ENCODE peak calls at places on chromosomes 3 and 15, in seven cellular contexts. F is cardiac fibroblast, Y is mesothelial cell of epicardium, P is fibroblast of mammary gland, Q is glutamatergic neuron, M is progenitor cell of endocrine pancreas, L is AG09309. U is an unnamed sample.

GRCh38 chr3:119352863-119353527 is 58.8 kb downstream of the ARHGAP31 start:
- DNase-seq in F (peak), Y (no peak), P (peak), Q (no peak), M (no peak), L (peak), U (no peak)

GRCh38 chr3:62587169-62587568 is 213.8 kb upstream of the FEZF2 start:
- DNase-seq in F (peak), Y (no peak), P (peak), Q (no peak), M (no peak), L (no peak), U (no peak)

GRCh38 chr15:38795471-38796245 is 231.0 kb upstream of the RASGRP1 start:
- DNase-seq in F (peak), Y (no peak), P (no peak), Q (no peak), M (no peak), L (peak), U (no peak)

GRCh38 chr3:156551746-156552145 is 3.2 kb downstream of the SSR3 start:
- DNase-seq in F (peak), Y (no peak), P (peak), Q (no peak), M (no peak), L (peak), U (no peak)

GRCh38 chr15:41121951-41122350 is 5.9 kb upstream of the INO80 start:
- DNase-seq in F (no peak), Y (no peak), P (no peak), Q (no peak), M (no peak), L (no peak), U (no peak)

GRCh38 chr3:47265725-47266480 is 16.7 kb downstream of the KIF9 start:
- DNase-seq in F (no peak), Y (no peak), P (no peak), Q (no peak), M (no peak), L (no peak), U (no peak)

GRCh38 chr3:108159865-108160264 is 62.4 kb downstream of the IFT57 start:
- DNase-seq in F (peak), Y (no peak), P (peak), Q (no peak), M (no peak), L (no peak), U (no peak)

GRCh38 chr15:60551781-60552161 is 72.8 kb upstream of the ICE2 start:
- DNase-seq in F (no peak), Y (no peak), P (no peak), Q (no peak), M (no peak), L (no peak), U (no peak)

GRCh38 chr3:13362551-13362950 is 57.6 kb downstream of the NUP210 start:
- DNase-seq in F (no peak), Y (no peak), P (no peak), Q (no peak), M (no peak), L (no peak), U (no peak)

GRCh38 chr15:29681946-29682345 is 140.3 kb downstream of the TJP1 start:
- DNase-seq in F (no peak), Y (no peak), P (no peak), Q (peak), M (no peak), L (no peak), U (no peak)

GRCh38 chr3:195226900-195227447 is 44.0 kb downstream of the XXYLT1 start:
- DNase-seq in F (peak), Y (no peak), P (no peak), Q (peak), M (no peak), L (no peak), U (peak)

GRCh38 chr3:128319741-128320141 is 146.9 kb downstream of the DNAJB8 start:
- DNase-seq in F (no peak), Y (peak), P (no peak), Q (no peak), M (no peak), L (no peak), U (peak)

GRCh38 chr3:148309390-148310035 is 388.2 kb upstream of the AGTR1 start:
- DNase-seq in F (peak), Y (no peak), P (peak), Q (peak), M (no peak), L (peak), U (no peak)

GRCh38 chr3:57221883-57222282 is 5.6 kb upstream of the APPL1 start:
- DNase-seq in F (peak), Y (no peak), P (peak), Q (no peak), M (no peak), L (no peak), U (no peak)

GRCh38 chr15:61879219-61879618 is 181.0 kb downstream of the VPS13C start:
- DNase-seq in F (no peak), Y (no peak), P (no peak), Q (no peak), M (no peak), L (no peak), U (no peak)

GRCh38 chr3:17491601-17492000 is 250.8 kb downstream of the TBC1D5 start:
- DNase-seq in F (peak), Y (no peak), P (peak), Q (no peak), M (no peak), L (peak), U (no peak)

GRCh38 chr3:28244471-28244870 is 3.1 kb downstream of the CMC1 start:
- DNase-seq in F (no peak), Y (no peak), P (no peak), Q (no peak), M (no peak), L (no peak), U (no peak)

GRCh38 chr15:81302605-81303204 is 21.2 kb downstream of the STARD5 start:
- DNase-seq in F (no peak), Y (no peak), P (no peak), Q (no peak), M (no peak), L (no peak), U (no peak)

GRCh38 chr15:81296673-81297072 is 27.3 kb downstream of the STARD5 start:
- DNase-seq in F (no peak), Y (no peak), P (no peak), Q (no peak), M (no peak), L (no peak), U (no peak)

GRCh38 chr15:72117698-72118399 is at the start of gene MYO9A:
- DNase-seq in F (peak), Y (peak), P (peak), Q (peak), M (peak), L (peak), U (peak)
- TF ChIP-seq CTCF in F (no peak), Y (peak), P (no peak), Q (no peak), M (no peak), L (no peak), U (no peak)

DNA sequence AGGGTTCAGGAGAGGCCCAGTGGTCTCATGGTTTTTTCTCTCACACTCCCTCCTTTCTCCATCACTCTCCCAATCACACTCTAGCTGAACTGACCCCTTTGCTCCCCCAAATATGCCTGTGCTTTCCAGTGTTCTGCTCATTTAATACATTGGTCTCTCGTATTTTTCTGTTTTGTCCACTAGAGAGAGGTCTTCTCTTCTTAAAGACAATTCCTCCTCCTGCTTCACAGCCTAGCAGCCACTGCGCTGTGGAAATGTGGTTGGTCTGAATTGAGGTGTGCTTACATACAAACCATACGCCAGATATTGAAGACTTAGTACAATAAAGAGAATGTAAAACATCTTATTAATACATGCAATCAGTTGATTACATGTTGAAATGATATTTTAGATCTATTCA is 60.6 kb upstream of the XCR1 start:
- DNase-seq in F (peak), Y (no peak), P (peak), Q (no peak), M (no peak), L (no peak), U (peak)
- TF ChIP-seq CTCF in F (peak), Y (no peak), P (peak), Q (no peak), M (no peak), L (peak), U (no peak)

DNA sequence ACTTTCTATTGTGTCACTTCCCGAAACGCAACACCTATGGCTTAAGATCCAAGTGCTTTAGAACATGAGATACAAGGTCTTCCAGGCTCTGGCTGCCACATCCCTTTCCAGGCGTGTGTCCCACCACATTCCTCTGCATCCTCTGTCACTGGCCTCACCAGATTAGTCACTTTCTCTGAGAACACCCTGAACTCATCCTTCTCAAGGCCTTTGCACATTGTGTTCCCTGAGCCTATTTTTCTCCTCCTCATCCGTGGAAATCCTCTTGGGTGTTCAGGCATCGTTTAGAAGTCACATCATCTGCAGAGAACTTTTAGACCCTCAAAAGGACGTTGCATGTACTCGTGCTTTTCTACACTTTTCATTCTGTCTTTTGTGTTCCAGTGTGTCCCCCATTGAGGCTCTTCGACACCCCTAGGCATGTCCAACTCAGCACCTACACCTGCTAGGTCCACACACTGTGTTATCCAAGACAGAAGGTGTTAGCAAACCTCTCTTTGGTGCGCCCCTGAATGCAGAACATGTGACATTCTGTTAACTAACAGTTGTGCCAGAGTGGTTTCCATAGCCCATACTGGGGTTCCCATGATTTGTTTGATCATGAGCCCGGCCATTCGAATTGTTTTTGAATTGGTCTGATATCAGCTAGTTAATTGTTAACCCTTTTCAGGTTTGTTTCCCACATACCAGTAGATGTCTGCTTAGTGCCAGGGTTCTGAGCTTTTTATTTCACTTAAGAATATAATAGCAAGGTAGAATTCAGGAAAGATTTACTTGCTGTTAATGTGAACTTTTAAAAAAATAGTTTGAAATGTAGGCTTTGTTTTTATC is 67.2 kb downstream of the LPP start:
- DNase-seq in F (peak), Y (no peak), P (peak), Q (no peak), M (no peak), L (no peak), U (no peak)
- TF ChIP-seq CTCF in F (no peak), Y (no peak), P (no peak), Q (no peak), M (no peak), L (no peak), U (no peak)

GRCh38 chr3:192422998-192423349 is 304.4 kb downstream of the FGF12 start:
- DNase-seq in F (peak), Y (no peak), P (no peak), Q (no peak), M (no peak), L (no peak), U (no peak)
- TF ChIP-seq CTCF in F (peak), Y (peak), P (no peak), Q (peak), M (peak), L (no peak), U (peak)

GRCh38 chr15:43881944-43882343 is 55.1 kb downstream of the WDR76 start:
- DNase-seq in F (no peak), Y (no peak), P (no peak), Q (no peak), M (no peak), L (no peak), U (no peak)
- TF ChIP-seq CTCF in F (peak), Y (no peak), P (peak), Q (no peak), M (peak), L (peak), U (peak)

DNA sequence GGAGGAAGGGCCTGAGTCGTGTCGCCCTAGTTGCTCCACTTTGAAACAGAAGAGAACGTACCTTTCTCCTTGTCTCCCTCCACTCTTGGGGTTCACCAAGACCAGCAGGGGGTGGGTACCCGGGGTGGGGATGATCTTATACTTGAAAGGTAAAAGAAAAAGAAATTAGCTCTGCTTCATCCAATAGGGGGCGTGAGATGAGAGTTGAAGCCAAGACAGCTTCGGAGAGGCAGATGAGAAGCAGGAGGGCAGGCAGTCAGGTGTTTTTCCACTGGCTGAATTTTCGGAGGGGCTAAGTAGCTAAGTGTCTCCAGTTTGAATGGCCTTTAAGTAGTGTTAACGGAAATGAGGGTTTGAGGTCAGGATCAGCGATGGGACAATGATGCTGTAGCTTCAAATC is 100.4 kb downstream of the DGKG start:
- DNase-seq in F (no peak), Y (no peak), P (peak), Q (no peak), M (no peak), L (no peak), U (no peak)
- TF ChIP-seq CTCF in F (peak), Y (no peak), P (peak), Q (peak), M (peak), L (peak), U (peak)

GRCh38 chr3:153789380-153789779 is 331.8 kb upstream of the ARHGEF26 start:
- DNase-seq in F (no peak), Y (no peak), P (no peak), Q (no peak), M (no peak), L (no peak), U (no peak)

GRCh38 chr3:153783804-153784203 is 337.4 kb upstream of the ARHGEF26 start:
- DNase-seq in F (peak), Y (no peak), P (peak), Q (no peak), M (no peak), L (no peak), U (no peak)

GRCh38 chr3:153783106-153783505 is 338.1 kb upstream of the ARHGEF26 start:
- DNase-seq in F (peak), Y (no peak), P (peak), Q (peak), M (no peak), L (no peak), U (no peak)

GRCh38 chr3:153785901-153786300 is 335.3 kb upstream of the ARHGEF26 start:
- DNase-seq in F (no peak), Y (no peak), P (no peak), Q (no peak), M (no peak), L (no peak), U (no peak)
- TF ChIP-seq CTCF in F (no peak), Y (no peak), P (peak), Q (no peak), M (no peak), L (no peak), U (no peak)

U was measured in type B pancreatic cell.